ENCODE peak calls at places on chromosomes 2 and 18, in four cellular contexts. V is WTC11, U is SK-N-SH, M is HepG2. A is an unnamed sample.

GRCh38 chr2:229245013-229245412 is 26.1 kb downstream of the PID1 start:
- DNase-seq in V (no peak), U (no peak), M (no peak), A (no peak)

GRCh38 chr18:28175047-28175929 is 1.6 kb downstream of the CDH2 start:
- DNase-seq in V (peak), U (peak), M (peak), A (no peak)

GRCh38 chr2:74958277-74959105 is at the start of gene POLE4:
- DNase-seq in V (peak), U (peak), M (peak), A (peak)

GRCh38 chr2:25297738-25298137 is 44.0 kb downstream of the DNMT3A start:
- DNase-seq in V (peak), U (no peak), M (no peak), A (peak)

GRCh38 chr2:158778243-158778642 is 16.9 kb upstream of the DAPL1 start:
- DNase-seq in V (no peak), U (no peak), M (no peak), A (no peak)

GRCh38 chr2:65731476-65731875 is 299.1 kb upstream of the SPRED2 start:
- DNase-seq in V (no peak), U (no peak), M (no peak), A (no peak)

GRCh38 chr18:67463829-67464228 is 52.7 kb downstream of the DSEL start:
- DNase-seq in V (no peak), U (no peak), M (no peak), A (no peak)

GRCh38 chr2:236366049-236366387 is 101.8 kb upstream of the ASB18 start:
- DNase-seq in V (no peak), U (no peak), M (no peak), A (no peak)

GRCh38 chr18:2908166-2908945 is 61.5 kb downstream of the EMILIN2 start:
- DNase-seq in V (no peak), U (no peak), M (no peak), A (no peak)

GRCh38 chr2:240183370-240184197 is 43.1 kb upstream of the OTOS start:
- DNase-seq in V (no peak), U (no peak), M (no peak), A (no peak)

GRCh38 chr18:52963481-52963880 is 623.5 kb downstream of the DCC start:
- DNase-seq in V (no peak), U (no peak), M (no peak), A (no peak)

GRCh38 chr2:65545818-65546217 is 113.4 kb upstream of the SPRED2 start:
- DNase-seq in V (no peak), U (no peak), M (no peak), A (no peak)

GRCh38 chr18:55861266-55861665 is 273.3 kb upstream of the TCF4 start:
- DNase-seq in V (no peak), U (no peak), M (no peak), A (no peak)

GRCh38 chr2:213317929-213318328 is 33.7 kb downstream of the SPAG16 start:
- DNase-seq in V (no peak), U (no peak), M (no peak), A (no peak)

GRCh38 chr2:79292231-79292785 is 132.8 kb upstream of the REG3A start:
- DNase-seq in V (no peak), U (no peak), M (no peak), A (no peak)

GRCh38 chr2:223735035-223735640 is 102.2 kb downstream of the AP1S3 start:
- DNase-seq in V (no peak), U (no peak), M (no peak), A (no peak)

GRCh38 chr2:51866361-51866760 is 834.4 kb upstream of the NRXN1 start:
- DNase-seq in V (no peak), U (no peak), M (no peak), A (no peak)

GRCh38 chr2:150569761-150570160 is 82.3 kb upstream of the RND3 start:
- DNase-seq in V (no peak), U (no peak), M (no peak), A (no peak)

GRCh38 chr18:22609642-22610041 is 191.9 kb upstream of the CTAGE1 start:
- DNase-seq in V (no peak), U (no peak), M (peak), A (no peak)

GRCh38 chr2:190943706-190944105 is 63.1 kb downstream of the GLS start:
- DNase-seq in V (no peak), U (no peak), M (no peak), A (no peak)

GRCh38 chr2:234679766-234680687 is 183.1 kb upstream of the ARL4C start:
- DNase-seq in V (no peak), U (no peak), M (peak), A (no peak)

GRCh38 chr18:27942706-27943105 is 234.2 kb downstream of the CDH2 start:
- DNase-seq in V (no peak), U (no peak), M (no peak), A (no peak)

GRCh38 chr2:37367310-37367709 is 22.9 kb downstream of the QPCT start:
- DNase-seq in V (no peak), U (no peak), M (no peak), A (no peak)

GRCh38 chr2:134685967-134686366 is 32.8 kb downstream of the TMEM163 start:
- DNase-seq in V (no peak), U (no peak), M (no peak), A (no peak)

GRCh38 chr2:231926180-231926741 is at the start of gene NPPC:
- DNase-seq in V (peak), U (peak), M (peak), A (peak)

GRCh38 chr2:70381235-70381634 is 79.4 kb upstream of the FAM136A start:
- DNase-seq in V (no peak), U (no peak), M (no peak), A (no peak)

GRCh38 chr2:152221870-152222269 is 46.3 kb upstream of the STAM2 start:
- DNase-seq in V (no peak), U (no peak), M (no peak), A (no peak)

GRCh38 chr2:197674546-197674945 is 841 bp downstream of the RFTN2 start:
- DNase-seq in V (no peak), U (no peak), M (no peak), A (no peak)

GRCh38 chr18:12278153-12278764 is 24.1 kb downstream of the CIDEA start:
- DNase-seq in V (peak), U (no peak), M (no peak), A (no peak)

GRCh38 chr2:127664065-127664894 is 11.1 kb downstream of the LIMS2 start:
- DNase-seq in V (no peak), U (no peak), M (no peak), A (no peak)

GRCh38 chr2:9205963-9206948 is at the start of gene ASAP2:
- DNase-seq in V (peak), U (peak), M (peak), A (peak)

GRCh38 chr2:15748736-15749323 is 157.2 kb downstream of the DDX1 start:
- DNase-seq in V (peak), U (peak), M (peak), A (peak)

GRCh38 chr2:158539176-158539895 is 82.6 kb downstream of the PKP4 start:
- DNase-seq in V (no peak), U (no peak), M (peak), A (peak)

GRCh38 chr2:226891780-226892590 is 56.1 kb downstream of the RHBDD1 start:
- DNase-seq in V (no peak), U (no peak), M (no peak), A (no peak)

GRCh38 chr2:31271851-31272267 is 37.9 kb downstream of the EHD3 start:
- DNase-seq in V (no peak), U (no peak), M (no peak), A (no peak)

GRCh38 chr2:61254536-61254935 is 92.5 kb downstream of the C2orf74 start:
- DNase-seq in V (no peak), U (no peak), M (no peak), A (no peak)

GRCh38 chr2:18404708-18405107 is 155.7 kb downstream of the RDH14 start:
- DNase-seq in V (no peak), U (peak), M (peak), A (peak)

GRCh38 chr18:8443505-8443904 is 165.7 kb upstream of the RAB12 start:
- DNase-seq in V (no peak), U (no peak), M (no peak), A (no peak)
- TF ChIP-seq FOXJ3 in V (no peak), U (no peak), M (no peak), A (no peak)

DNA sequence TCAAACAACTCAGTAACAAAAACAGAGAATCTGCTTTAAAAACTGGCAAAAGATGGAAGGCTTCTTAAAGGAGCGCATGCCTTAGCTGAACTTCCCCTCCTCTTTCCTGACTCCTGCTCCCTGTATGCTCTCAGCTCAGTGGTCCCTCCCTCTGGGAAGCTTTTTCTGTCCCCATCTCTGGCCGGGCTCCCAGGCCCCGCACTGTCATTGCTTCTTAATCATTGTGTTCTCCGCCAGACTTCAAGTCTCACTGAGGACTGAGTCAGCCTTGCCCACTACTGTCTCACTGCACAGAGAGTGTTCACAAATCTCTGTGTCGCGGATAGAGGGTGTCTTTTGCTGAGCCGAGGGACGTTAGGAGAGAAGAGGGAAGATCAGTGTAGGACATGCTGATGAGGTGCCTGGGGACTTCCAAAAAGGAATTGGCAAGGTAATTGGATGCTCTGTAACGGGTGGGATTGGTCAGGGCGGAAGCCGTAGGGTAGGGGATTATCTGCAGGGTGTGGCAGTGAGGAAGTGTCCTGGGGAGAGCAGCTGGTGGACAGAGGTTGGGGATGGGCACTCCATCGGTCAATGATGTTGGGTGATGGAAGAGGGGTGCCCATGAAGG is 16.2 kb downstream of the TOGARAM2 start:
- DNase-seq in V (no peak), U (no peak), M (no peak), A (no peak)
- TF ChIP-seq FOXJ3 in V (no peak), U (no peak), M (no peak), A (no peak)

GRCh38 chr2:40360652-40361051 is 91.2 kb downstream of the SLC8A1 start:
- DNase-seq in V (peak), U (no peak), M (no peak), A (no peak)
- TF ChIP-seq FOXJ3 in V (no peak), U (no peak), M (no peak), A (no peak)

GRCh38 chr18:48997985-48998831 is 47.4 kb upstream of the SMAD7 start:
- DNase-seq in V (peak), U (peak), M (peak), A (peak)
- TF ChIP-seq FOXJ3 in V (no peak), U (no peak), M (no peak), A (no peak)

GRCh38 chr2:120912101-120912985 is 176.7 kb downstream of the GLI2 start:
- DNase-seq in V (no peak), U (no peak), M (no peak), A (peak)
- TF ChIP-seq FOXJ3 in V (no peak), U (no peak), M (no peak), A (no peak)

GRCh38 chr2:22355816-22356433 is 1029.1 kb upstream of the KLHL29 start:
- DNase-seq in V (peak), U (peak), M (peak), A (peak)
- TF ChIP-seq FOXJ3 in V (no peak), U (no peak), M (no peak), A (no peak)

DNA sequence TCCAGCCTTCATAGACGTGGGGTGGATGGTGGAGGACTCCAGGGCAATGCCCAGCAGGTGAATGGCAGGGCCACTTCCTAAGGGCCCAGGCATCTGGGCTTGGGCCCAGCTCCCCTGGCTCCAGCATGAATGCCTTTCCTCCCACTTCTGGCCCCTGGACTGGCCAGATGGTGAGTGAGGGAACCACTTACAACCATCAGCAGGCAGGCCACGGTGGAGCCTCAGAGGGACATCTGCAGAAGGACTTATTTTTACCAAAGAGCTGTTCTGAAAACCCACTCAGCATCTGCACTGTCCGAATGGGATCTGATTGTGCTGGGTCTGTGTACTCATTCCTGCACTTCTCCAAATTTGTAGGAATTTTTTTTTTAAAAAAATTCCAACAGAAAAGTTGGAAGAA is 69.6 kb downstream of the SNTG2 start:
- DNase-seq in V (no peak), U (no peak), M (no peak), A (no peak)
- TF ChIP-seq FOXJ3 in V (no peak), U (no peak), M (no peak), A (no peak)

DNA sequence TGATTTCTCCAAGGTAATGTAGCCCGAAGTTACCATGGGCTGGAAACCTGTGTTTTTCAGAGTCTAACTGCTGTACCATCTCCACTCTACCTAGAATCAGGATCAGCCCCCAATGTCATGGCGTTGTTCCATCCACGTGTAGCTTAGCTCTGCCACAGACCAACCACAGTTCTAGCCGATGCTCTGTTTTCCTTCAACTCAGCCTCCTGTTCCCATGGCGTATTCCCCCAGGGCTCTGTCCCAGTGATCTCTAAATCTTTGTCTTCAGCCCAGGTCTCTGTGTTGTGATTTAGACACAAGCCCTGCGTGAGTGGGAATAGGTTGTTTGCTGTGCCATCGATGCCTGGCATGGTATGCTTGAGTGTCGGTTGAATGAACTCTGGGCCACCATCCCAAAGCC is 53.4 kb downstream of the LPIN1 start:
- DNase-seq in V (no peak), U (no peak), M (no peak), A (no peak)
- TF ChIP-seq FOXJ3 in V (no peak), U (no peak), M (no peak), A (no peak)